ENCODE peak calls at places on chromosomes 5 and 9, in seven cellular contexts. E, F, Y, X, P, B and A are unnamed samples. For H3K27me3, the result is how much of the 10 kb centered on the place peaks cover.

GRCh38 chr5:52469420-52469819 is 318.3 kb upstream of the ITGA1 start:
- ATAC-seq in X (no peak), P (no peak), F (no peak), E (no peak), Y (no peak), B (no peak), A (no peak)

GRCh38 chr5:95955996-95956899 is 5.4 kb downstream of the ELL2 start:
- ATAC-seq in P (no peak), Y (no peak), B (no peak), E (no peak), F (no peak), X (no peak), A (no peak)

GRCh38 chr9:136762915-136763648 is 1.2 kb downstream of the LCN15 start:
- ATAC-seq in B (peak), E (peak), F (no peak), Y (no peak), P (no peak), X (peak), A (peak)

GRCh38 chr5:31029925-31030324 is 163.6 kb upstream of the CDH6 start:
- ATAC-seq in P (no peak), B (no peak), Y (no peak), E (no peak), F (no peak), X (no peak), A (no peak)

GRCh38 chr5:65861830-65862241 is 64.5 kb upstream of the ERBIN start:
- ATAC-seq in E (peak), F (no peak), Y (peak), X (no peak), B (no peak), P (no peak), A (no peak)

GRCh38 chr5:143494595-143494994 is 91.1 kb upstream of the NR3C1 start:
- ATAC-seq in X (no peak), F (no peak), P (no peak), Y (no peak), E (no peak), B (no peak), A (no peak)

GRCh38 chr5:10825897-10826644 is 65.0 kb upstream of the DAP start:
- ATAC-seq in E (no peak), P (no peak), X (no peak), F (no peak), Y (no peak), B (no peak), A (no peak)

GRCh38 chr9:109417585-109418544 is 80.2 kb downstream of the PTPN3 start:
- ATAC-seq in Y (no peak), F (no peak), P (no peak), X (peak), B (no peak), E (no peak), A (no peak)

GRCh38 chr9:99820330-99821186 is 1.1 kb upstream of the NR4A3 start:
- ATAC-seq in B (peak), Y (peak), P (peak), F (no peak), X (peak), E (no peak), A (peak)

GRCh38 chr9:107328510-107328909 is 45.4 kb downstream of the RAD23B start:
- ATAC-seq in B (no peak), F (no peak), E (no peak), X (peak), Y (no peak), P (no peak), A (no peak)

GRCh38 chr9:136838314-136839228 is 3.7 kb upstream of the AJM1 start:
- ATAC-seq in E (no peak), X (no peak), F (no peak), B (no peak), P (no peak), Y (no peak), A (no peak)

GRCh38 chr9:75891277-75892167 is 1.0 kb downstream of the PCSK5 start:
- ATAC-seq in X (peak), P (peak), E (no peak), B (peak), F (no peak), Y (no peak), A (no peak)

GRCh38 chr5:125199968-125200841 is 453.8 kb upstream of the ZNF608 start:
- ATAC-seq in P (no peak), F (no peak), X (no peak), B (peak), E (no peak), Y (no peak), A (no peak)

GRCh38 chr9:20650750-20651299 is 28.5 kb upstream of the MLLT3 start:
- ATAC-seq in P (peak), B (no peak), Y (no peak), F (no peak), E (no peak), X (no peak), A (no peak)

GRCh38 chr9:70080481-70081119 is 37.0 kb downstream of the MAMDC2 start:
- ATAC-seq in Y (peak), E (no peak), B (peak), F (no peak), X (peak), P (peak), A (peak)

GRCh38 chr5:138336952-138337684 is 948 bp upstream of the FAM53C start:
- ATAC-seq in P (peak), E (peak), Y (peak), B (peak), X (peak), F (peak), A (peak)

GRCh38 chr9:4689687-4690104 is 10.3 kb downstream of the CDC37L1 start:
- ATAC-seq in B (no peak), Y (no peak), P (no peak), F (no peak), X (no peak), E (peak), A (peak)

GRCh38 chr5:168620807-168621206 is 41.6 kb upstream of the PANK3 start:
- ATAC-seq in X (no peak), Y (no peak), P (no peak), E (no peak), F (no peak), B (no peak), A (no peak)

GRCh38 chr5:150286820-150287219 is 2.8 kb downstream of the CAMK2A start:
- ATAC-seq in F (peak), B (no peak), E (peak), P (no peak), Y (no peak), X (peak), A (no peak)

GRCh38 chr5:115801152-115801551 is 15.3 kb downstream of the CDO1 start:
- ATAC-seq in F (no peak), P (no peak), B (no peak), X (no peak), Y (no peak), E (no peak), A (no peak)

GRCh38 chr9:127735530-127736176 is 559 bp upstream of the TOR2A start:
- ATAC-seq in F (no peak), E (peak), P (no peak), B (no peak), X (no peak), Y (no peak), A (no peak)

GRCh38 chr5:77355074-77355473 is 137.0 kb downstream of the WDR41 start:
- ATAC-seq in P (no peak), B (no peak), E (no peak), X (no peak), Y (no peak), F (no peak), A (no peak)

DNA sequence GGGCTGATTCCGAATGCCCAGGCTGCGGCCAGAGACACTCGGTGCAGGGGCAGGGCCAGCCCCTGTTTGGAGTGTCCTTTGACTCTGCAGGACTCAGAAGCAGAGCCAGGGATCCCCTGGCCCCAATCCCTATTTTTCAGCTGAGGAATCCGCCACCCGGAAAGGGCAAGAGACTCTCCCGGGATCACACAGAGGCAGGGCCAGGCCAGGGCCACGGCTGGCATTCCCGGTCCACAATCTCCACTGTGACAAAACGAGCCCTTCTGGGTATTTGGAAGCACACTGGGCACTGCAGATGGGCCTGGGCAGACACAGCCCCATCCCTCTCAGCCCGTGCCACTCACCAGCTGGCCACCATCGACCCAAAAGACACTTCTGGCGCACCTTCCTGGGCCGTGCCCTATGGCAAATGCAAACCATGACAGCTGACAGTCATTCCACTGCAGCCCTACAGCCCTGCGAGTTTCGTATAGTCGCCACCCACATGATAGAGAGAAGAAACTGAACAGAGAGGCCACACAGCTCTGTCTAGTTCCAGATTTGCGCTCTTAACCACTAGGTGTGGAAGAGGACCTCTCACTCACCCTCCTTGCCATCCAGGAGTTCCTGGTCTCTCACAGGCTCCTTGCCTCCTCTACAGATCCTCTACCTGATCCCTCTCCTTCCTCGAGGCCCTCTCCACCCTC is 13.3 kb downstream of the NR5A1 start:
- ATAC-seq in X (no peak), B (no peak), P (no peak), F (no peak), Y (no peak), E (no peak), A (no peak)
- H3K27me3 ChIP-seq in X (under half), B (under half), P (under half), F (under half), Y (under half), E (under half), A (half or more)

GRCh38 chr5:69454460-69455249 is 37.9 kb upstream of the OCLN start:
- ATAC-seq in B (no peak), F (no peak), Y (peak), P (peak), X (no peak), E (no peak), A (no peak)
- H3K27me3 ChIP-seq in B (under half), F (under half), Y (under half), P (under half), X (under half), E (under half), A (under half)

GRCh38 chr9:131824953-131825495 is 85.1 kb upstream of the RAPGEF1 start:
- ATAC-seq in X (no peak), P (no peak), F (no peak), E (no peak), Y (no peak), B (no peak), A (no peak)
- H3K27me3 ChIP-seq in X (under half), P (under half), F (under half), E (under half), Y (under half), B (under half), A (half or more)

GRCh38 chr5:135833521-135833920 is 942 bp upstream of the SLC25A48 start:
- ATAC-seq in F (no peak), X (no peak), Y (no peak), P (no peak), B (no peak), E (no peak), A (no peak)
- H3K27me3 ChIP-seq in F (under half), X (under half), Y (under half), P (under half), B (under half), E (under half), A (half or more)

GRCh38 chr5:161549106-161549505 is 2.6 kb upstream of the GABRB2 start:
- ATAC-seq in P (peak), E (peak), F (no peak), X (no peak), B (peak), Y (no peak), A (peak)
- H3K27me3 ChIP-seq in P (under half), E (half or more), F (under half), X (under half), B (under half), Y (under half), A (half or more)

GRCh38 chr9:126650830-126651341 is 37.2 kb downstream of the LMX1B start:
- ATAC-seq in P (no peak), Y (no peak), E (no peak), X (no peak), B (no peak), F (no peak), A (no peak)
- H3K27me3 ChIP-seq in P (under half), Y (under half), E (under half), X (under half), B (under half), F (under half), A (half or more)

GRCh38 chr9:135344915-135345500 is 134.6 kb upstream of the PPP1R26 start:
- ATAC-seq in P (no peak), E (no peak), B (no peak), Y (no peak), F (no peak), X (no peak), A (no peak)
- H3K27me3 ChIP-seq in P (under half), E (half or more), B (under half), Y (under half), F (under half), X (under half), A (half or more)

DNA sequence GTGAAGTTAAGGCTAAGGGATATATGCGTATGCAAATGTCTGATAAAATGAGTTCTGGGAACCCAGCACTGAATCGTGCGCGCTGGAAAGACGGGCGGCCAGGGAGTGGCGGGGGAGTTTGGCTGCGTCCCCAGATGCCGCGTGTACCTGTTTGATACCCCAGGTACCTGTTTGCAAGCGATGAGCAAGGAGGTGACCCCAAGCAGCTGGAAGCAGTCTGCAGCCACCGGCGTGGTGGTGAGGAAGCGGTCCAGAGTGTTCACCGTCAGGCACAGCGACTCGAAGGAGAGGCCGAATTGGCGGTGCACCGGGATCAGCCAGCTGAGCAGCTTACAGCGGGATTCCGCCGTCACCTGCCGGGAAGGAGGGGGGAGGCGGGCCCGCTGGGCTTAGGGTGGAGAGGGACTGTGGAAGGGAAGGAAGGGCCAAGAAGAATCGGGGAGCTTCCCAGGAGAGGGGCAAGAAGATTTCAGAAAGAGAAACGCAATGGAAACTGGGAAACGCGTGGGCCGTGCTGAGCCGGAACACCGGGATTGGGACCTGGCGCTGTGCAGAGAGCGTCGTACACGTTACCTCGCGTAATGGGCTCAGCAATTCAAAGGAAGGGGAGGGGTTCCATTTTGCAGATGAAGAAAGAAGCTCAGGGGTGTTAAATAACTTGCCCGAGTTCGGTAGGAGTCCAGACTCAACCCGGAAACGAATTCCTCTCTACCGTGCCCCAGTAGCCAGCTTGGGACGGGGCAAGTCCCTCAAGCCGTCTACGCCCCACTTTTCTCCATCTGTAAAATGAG is 1.0 kb downstream of the CCNO start:
- ATAC-seq in X (peak), Y (no peak), F (no peak), B (peak), E (peak), P (peak), A (peak)
- H3K27me3 ChIP-seq in X (half or more), Y (under half), F (half or more), B (under half), E (under half), P (under half), A (half or more)

GRCh38 chr5:91123291-91123690 is 259.8 kb downstream of the ARRDC3 start:
- ATAC-seq in F (no peak), X (no peak), P (no peak), E (no peak), B (no peak), Y (no peak), A (no peak)

GRCh38 chr5:91125916-91126315 is 257.2 kb downstream of the ARRDC3 start:
- ATAC-seq in P (no peak), X (no peak), B (peak), Y (no peak), E (peak), F (no peak), A (no peak)

GRCh38 chr5:91122663-91123062 is 260.5 kb downstream of the ARRDC3 start:
- ATAC-seq in E (no peak), Y (no peak), X (no peak), B (peak), F (no peak), P (no peak), A (no peak)

GRCh38 chr5:91121347-91121993 is 261.6 kb downstream of the ARRDC3 start:
- ATAC-seq in X (peak), Y (no peak), P (no peak), F (no peak), B (no peak), E (no peak), A (peak)

DNA sequence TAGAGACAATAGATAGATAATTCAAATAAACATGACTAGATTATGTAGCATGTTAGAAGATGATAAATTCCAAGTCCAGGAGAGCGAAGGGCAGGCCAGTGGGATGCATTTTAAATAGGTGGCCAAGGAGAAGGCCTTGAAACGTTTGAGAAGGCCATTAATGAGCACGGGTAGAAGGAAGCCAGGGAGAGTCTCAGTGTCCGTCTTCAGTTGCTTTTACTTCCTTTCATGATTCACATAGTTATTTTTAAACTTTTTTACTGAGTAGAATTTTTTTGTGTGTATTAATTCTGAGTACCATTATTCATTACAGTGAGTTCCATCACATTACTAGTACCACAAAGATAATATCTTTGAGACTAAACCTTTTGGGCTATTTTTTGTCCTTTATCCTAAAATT is 259.2 kb downstream of the ARRDC3 start:
- ATAC-seq in X (no peak), Y (no peak), F (no peak), P (no peak), E (no peak), B (no peak), A (no peak)
- H3K27me3 ChIP-seq in X (under half), Y (under half), F (under half), P (under half), E (under half), B (under half), A (under half)

GRCh38 chr5:171310816-171311697 is 2.0 kb downstream of the TLX3 start:
- ATAC-seq in Y (no peak), E (peak), P (no peak), B (no peak), X (peak), F (no peak), A (no peak)

GRCh38 chr5:171309276-171309525 is 153 bp downstream of the TLX3 start:
- ATAC-seq in F (no peak), E (no peak), Y (no peak), P (no peak), X (no peak), B (no peak), A (no peak)

GRCh38 chr5:171308453-171309275 is at the start of gene TLX3:
- ATAC-seq in P (no peak), F (no peak), Y (no peak), B (no peak), E (peak), X (no peak), A (no peak)

GRCh38 chr5:171310334-171310815 is 1.3 kb downstream of the TLX3 start:
- ATAC-seq in F (no peak), E (no peak), Y (no peak), P (no peak), B (no peak), X (no peak), A (no peak)

GRCh38 chr5:171309526-171310333 is 682 bp downstream of the TLX3 start:
- ATAC-seq in Y (no peak), F (no peak), E (peak), P (no peak), X (no peak), B (no peak), A (no peak)
- H3K27me3 ChIP-seq in Y (under half), F (under half), E (half or more), P (under half), X (half or more), B (under half), A (half or more)